ENCODE peak calls at places on chromosome 3, in nine cellular contexts. A, G, K, H, F, N, O, P and Q are unnamed samples.
A peak's percentile ranks its signal among the peaks of the same experiment; 100 is the strongest.

GRCh38 chr3:33645060-33645841 is 72.8 kb downstream of the CLASP2 start:
- DNase-seq in A (no peak), G (no peak), K (peak; percentile 16), H (peak; percentile 4), F (no peak), N (no peak), O (no peak), P (no peak), Q (no peak)

GRCh38 chr3:105422645-105423044 is 55.9 kb downstream of the ALCAM start:
- DNase-seq in A (no peak), G (no peak), K (no peak), H (no peak), F (no peak), N (no peak), O (no peak), P (no peak), Q (no peak)

GRCh38 chr3:40179016-40179415 is 130.5 kb upstream of the EIF1B start:
- DNase-seq in A (peak; percentile 42), G (no peak), K (peak; percentile 9), H (peak; percentile 26), F (no peak), N (peak; percentile 79), O (peak; percentile 76), P (peak; percentile 78), Q (peak; percentile 54)

GRCh38 chr3:59432676-59433075 is 382.9 kb upstream of the CFAP20DC start:
- DNase-seq in A (no peak), G (no peak), K (no peak), H (no peak), F (no peak), N (no peak), O (peak; percentile 1), P (no peak), Q (no peak)

GRCh38 chr3:182812123-182812522 is 18.8 kb downstream of the ATP11B start:
- DNase-seq in A (no peak), G (no peak), K (no peak), H (no peak), F (no peak), N (no peak), O (no peak), P (no peak), Q (no peak)

GRCh38 chr3:62604301-62604700 is 231.0 kb upstream of the FEZF2 start:
- DNase-seq in A (no peak), G (no peak), K (no peak), H (no peak), F (no peak), N (no peak), O (peak; percentile 91), P (no peak), Q (no peak)

GRCh38 chr3:111621535-111621934 is 26.4 kb upstream of the ZBED2 start:
- DNase-seq in A (no peak), G (no peak), K (no peak), H (no peak), F (no peak), N (no peak), O (peak; percentile 36), P (no peak), Q (no peak)

GRCh38 chr3:159032311-159032710 is 230.5 kb downstream of the MFSD1 start:
- DNase-seq in A (no peak), G (no peak), K (no peak), H (no peak), F (no peak), N (no peak), O (peak; percentile 86), P (no peak), Q (no peak)

GRCh38 chr3:25297667-25298585 is 130.1 kb upstream of the RARB start:
- DNase-seq in A (no peak), G (no peak), K (no peak), H (no peak), F (no peak), N (no peak), O (no peak), P (no peak), Q (no peak)

GRCh38 chr3:144363856-144364255 is 392.2 kb downstream of the DIPK2A start:
- DNase-seq in A (no peak), G (no peak), K (no peak), H (no peak), F (no peak), N (no peak), O (no peak), P (no peak), Q (no peak)

GRCh38 chr3:39378092-39378491 is 5.1 kb upstream of the SLC25A38 start:
- DNase-seq in A (peak; percentile 59), G (peak; percentile 25), K (peak; percentile 36), H (peak; percentile 45), F (no peak), N (peak; percentile 62), O (peak; percentile 42), P (peak; percentile 78), Q (peak; percentile 66)

GRCh38 chr3:194407423-194407822 is 8.4 kb upstream of the GP5 start:
- DNase-seq in A (no peak), G (no peak), K (no peak), H (no peak), F (no peak), N (no peak), O (peak; percentile 54), P (no peak), Q (no peak)

GRCh38 chr3:12230406-12230805 is 58.5 kb upstream of the PPARG start:
- DNase-seq in A (no peak), G (no peak), K (no peak), H (no peak), F (no peak), N (no peak), O (no peak), P (no peak), Q (no peak)

GRCh38 chr3:17302774-17303173 is 418.0 kb downstream of the PLCL2 start:
- DNase-seq in A (no peak), G (no peak), K (no peak), H (no peak), F (no peak), N (no peak), O (peak; percentile 3), P (no peak), Q (no peak)

GRCh38 chr3:111864821-111865656 is 6.0 kb downstream of the PHLDB2 start:
- DNase-seq in A (no peak), G (no peak), K (no peak), H (no peak), F (no peak), N (no peak), O (peak; percentile 78), P (no peak), Q (no peak)

GRCh38 chr3:126917232-126917804 is 65.6 kb upstream of the PLXNA1 start:
- DNase-seq in A (no peak), G (no peak), K (no peak), H (no peak), F (no peak), N (no peak), O (no peak), P (no peak), Q (no peak)

GRCh38 chr3:111579495-111579894 is 15.7 kb downstream of the ZBED2 start:
- DNase-seq in A (no peak), G (no peak), K (no peak), H (no peak), F (no peak), N (no peak), O (no peak), P (no peak), Q (no peak)

GRCh38 chr3:154018100-154018696 is 103.0 kb upstream of the ARHGEF26 start:
- DNase-seq in A (peak; percentile 27), G (peak; percentile 26), K (no peak), H (no peak), F (peak; percentile 5), N (peak; percentile 18), O (peak; percentile 56), P (peak; percentile 19), Q (peak; percentile 21)

GRCh38 chr3:140720242-140720641 is 42.4 kb downstream of the TRIM42 start:
- DNase-seq in A (no peak), G (no peak), K (no peak), H (no peak), F (no peak), N (no peak), O (no peak), P (no peak), Q (no peak)

GRCh38 chr3:186985713-186986364 is 55.5 kb downstream of the ST6GAL1 start:
- DNase-seq in A (peak; percentile 68), G (peak; percentile 28), K (no peak), H (no peak), F (peak; percentile 70), N (no peak), O (no peak), P (no peak), Q (peak; percentile 45)